ENCODE peak calls at places on chromosomes 6 and 20, in eight cellular contexts. Y, X, F, B, A, S, D and V are unnamed samples.

GRCh38 chr20:57080796-57081195 is 185.6 kb downstream of the BMP7 start:
- DNase-seq in B (no peak), A (no peak), Y (peak), F (no peak), D (no peak), X (no peak), S (no peak), V (no peak)

GRCh38 chr20:17654649-17655285 is 27.3 kb downstream of the RRBP1 start:
- DNase-seq in S (no peak), B (no peak), Y (no peak), D (no peak), X (no peak), F (no peak), A (peak), V (no peak)

GRCh38 chr20:40913224-40913821 is 115.3 kb upstream of the TOP1 start:
- DNase-seq in F (no peak), A (no peak), D (no peak), X (no peak), S (no peak), B (no peak), Y (no peak), V (no peak)

GRCh38 chr6:14310955-14311354 is 193.4 kb downstream of the CD83 start:
- DNase-seq in X (no peak), F (no peak), B (no peak), A (no peak), Y (no peak), D (no peak), S (no peak), V (no peak)

GRCh38 chr6:170222498-170223471 is 68.1 kb downstream of the DLL1 start:
- DNase-seq in S (no peak), B (no peak), F (no peak), X (peak), Y (no peak), A (no peak), D (no peak), V (no peak)

GRCh38 chr6:3794092-3794491 is 42.6 kb upstream of the PXDC1 start:
- DNase-seq in X (no peak), B (no peak), Y (no peak), A (no peak), S (no peak), F (no peak), D (no peak), V (no peak)

GRCh38 chr6:3911130-3911529 is 62.0 kb downstream of the FAM50B start:
- DNase-seq in F (no peak), S (no peak), B (no peak), A (no peak), X (no peak), D (no peak), Y (no peak), V (no peak)

GRCh38 chr20:47655635-47656034 is 129.6 kb downstream of the SULF2 start:
- DNase-seq in Y (no peak), B (no peak), D (no peak), X (no peak), A (no peak), F (no peak), S (no peak), V (no peak)

GRCh38 chr20:62304331-62305148 is 1.7 kb downstream of the ADRM1 start:
- DNase-seq in Y (no peak), B (no peak), F (no peak), D (peak), X (no peak), A (no peak), S (no peak), V (no peak)

GRCh38 chr6:43001843-43002242 is 11.9 kb downstream of the MEA1 start:
- DNase-seq in F (no peak), A (no peak), Y (no peak), B (no peak), S (no peak), D (no peak), X (no peak), V (no peak)

GRCh38 chr20:52859156-52859887 is 112.8 kb upstream of the TSHZ2 start:
- DNase-seq in B (no peak), F (no peak), S (no peak), D (no peak), Y (no peak), A (no peak), X (no peak), V (no peak)

GRCh38 chr20:9262653-9263194 is 193.8 kb downstream of the PLCB4 start:
- DNase-seq in S (no peak), F (no peak), D (no peak), A (no peak), B (no peak), X (no peak), Y (no peak), V (no peak)

GRCh38 chr6:83609248-83609647 is 96.9 kb downstream of the PRSS35 start:
- DNase-seq in X (no peak), D (no peak), A (no peak), Y (no peak), S (no peak), F (no peak), B (no peak), V (no peak)

GRCh38 chr20:58162976-58163375 is 65.5 kb downstream of the ANKRD60 start:
- DNase-seq in D (no peak), B (no peak), A (no peak), F (no peak), X (no peak), S (no peak), Y (no peak), V (no peak)

GRCh38 chr20:47887477-47888080 is 102.3 kb upstream of the SULF2 start:
- DNase-seq in B (no peak), Y (no peak), D (no peak), S (no peak), A (no peak), F (no peak), X (no peak), V (no peak)

GRCh38 chr6:134111062-134111677 is 58.7 kb upstream of the SLC2A12 start:
- DNase-seq in Y (peak), B (peak), S (no peak), D (peak), A (peak), X (peak), F (no peak), V (peak)

GRCh38 chr6:108914235-108915022 is 66.2 kb downstream of the ARMC2 start:
- DNase-seq in D (peak), A (peak), X (no peak), S (no peak), F (no peak), B (peak), Y (no peak), V (no peak)